ENCODE peak calls at places on chromosomes 2 and 18, in four cellular contexts. One of them, this sample, is unnamed.

GRCh38 chr2:120239488-120240287 is 13.0 kb upstream of the RALB start:
- DNase-seq in A549: peak
- DNase-seq in K562: peak
- DNase-seq in HepG2: peak
- DNase-seq in this sample: no peak

GRCh38 chr18:12048010-12048826 is 45.4 kb upstream of the ANKRD62 start:
- DNase-seq in A549: no peak
- DNase-seq in K562: no peak
- DNase-seq in HepG2: no peak
- DNase-seq in this sample: no peak

GRCh38 chr18:79507076-79507545 is 111.4 kb downstream of the NFATC1 start:
- DNase-seq in A549: no peak
- DNase-seq in K562: peak
- DNase-seq in HepG2: no peak
- DNase-seq in this sample: no peak

GRCh38 chr18:76338088-76338487 is 157.0 kb downstream of the ZNF516 start:
- DNase-seq in A549: no peak
- DNase-seq in K562: no peak
- DNase-seq in HepG2: no peak
- DNase-seq in this sample: no peak

GRCh38 chr2:54813584-54813983 is 90.1 kb downstream of the EML6 start:
- DNase-seq in A549: no peak
- DNase-seq in K562: no peak
- DNase-seq in HepG2: no peak
- DNase-seq in this sample: no peak

GRCh38 chr2:207854484-207855386 is 85.0 kb upstream of the FZD5 start:
- DNase-seq in A549: no peak
- DNase-seq in K562: no peak
- DNase-seq in HepG2: no peak
- DNase-seq in this sample: no peak

GRCh38 chr2:10498525-10499274 is 50.6 kb upstream of the ODC1 start:
- DNase-seq in A549: no peak
- DNase-seq in K562: no peak
- DNase-seq in HepG2: no peak
- DNase-seq in this sample: no peak

GRCh38 chr2:55771612-55772011 is 78.0 kb upstream of the PNPT1 start:
- DNase-seq in A549: peak
- DNase-seq in K562: no peak
- DNase-seq in HepG2: peak
- DNase-seq in this sample: no peak

GRCh38 chr18:79922971-79923411 is 28.5 kb downstream of the SLC66A2 start:
- DNase-seq in A549: no peak
- DNase-seq in K562: no peak
- DNase-seq in HepG2: no peak
- DNase-seq in this sample: no peak

GRCh38 chr2:120034616-120035015 is 21.7 kb downstream of the EPB41L5 start:
- DNase-seq in A549: no peak
- DNase-seq in K562: no peak
- DNase-seq in HepG2: no peak
- DNase-seq in this sample: no peak

GRCh38 chr2:88810488-88810887 is 119.0 kb downstream of the RPIA start:
- DNase-seq in A549: no peak
- DNase-seq in K562: no peak
- DNase-seq in HepG2: no peak
- DNase-seq in this sample: no peak

DNA sequence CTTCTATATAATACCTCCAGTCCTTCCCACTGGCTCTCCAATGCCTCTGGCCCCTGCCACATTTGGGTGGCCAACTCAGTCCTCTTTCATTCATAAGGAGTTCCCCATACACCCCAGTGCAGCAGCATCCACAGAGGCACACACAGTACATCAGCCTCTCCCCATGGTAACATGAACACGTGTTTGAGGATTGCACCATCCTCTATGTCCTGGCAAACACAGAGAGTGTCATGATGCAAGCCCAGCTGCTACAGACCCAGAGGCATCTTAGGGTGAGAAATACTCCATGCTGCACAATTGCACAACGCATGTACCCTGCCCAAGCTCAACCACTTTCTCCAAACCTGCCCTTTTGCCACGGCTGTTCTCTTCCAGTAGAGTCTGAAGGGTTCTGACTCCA is 11.5 kb downstream of the IGFBP5 start:
- DNase-seq in A549: no peak
- DNase-seq in K562: no peak
- DNase-seq in HepG2: peak
- DNase-seq in this sample: no peak
- TF ChIP-seq CHD2 in A549: no peak
- TF ChIP-seq CHD2 in K562: no peak
- TF ChIP-seq CHD2 in HepG2: no peak
- TF ChIP-seq CHD2 in this sample: no peak

DNA sequence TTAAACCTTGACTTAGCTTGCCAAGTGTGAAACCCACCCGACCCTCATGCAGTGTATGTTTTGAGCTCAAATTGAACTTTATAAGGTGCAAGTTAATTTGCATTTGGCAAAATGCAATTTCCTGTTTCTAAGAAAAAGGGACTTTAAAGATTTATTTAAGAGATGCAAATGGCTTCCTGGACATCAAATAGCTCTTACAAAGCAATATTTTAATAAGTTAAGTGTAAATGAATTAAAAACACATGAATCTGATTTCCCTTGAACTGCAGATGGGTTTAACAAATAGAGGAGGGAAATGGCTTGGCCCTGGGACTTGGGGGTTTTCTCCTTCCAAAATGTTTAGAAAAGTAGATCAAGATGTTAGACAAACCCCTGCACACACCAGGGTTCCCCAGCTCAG is 116.1 kb downstream of the EN1 start:
- DNase-seq in A549: no peak
- DNase-seq in K562: no peak
- DNase-seq in HepG2: no peak
- DNase-seq in this sample: no peak
- TF ChIP-seq JUN in A549: no peak
- TF ChIP-seq JUN in K562: no peak
- TF ChIP-seq JUN in HepG2: no peak
- TF ChIP-seq JUN in this sample: no peak

GRCh38 chr2:31707992-31708391 is 127.3 kb upstream of the SRD5A2 start:
- DNase-seq in A549: no peak
- DNase-seq in K562: no peak
- DNase-seq in HepG2: no peak
- DNase-seq in this sample: no peak

GRCh38 chr2:31710121-31710520 is 129.4 kb upstream of the SRD5A2 start:
- DNase-seq in A549: no peak
- DNase-seq in K562: no peak
- DNase-seq in HepG2: no peak
- DNase-seq in this sample: no peak

GRCh38 chr2:31711737-31712136 is 131.0 kb upstream of the SRD5A2 start:
- DNase-seq in A549: no peak
- DNase-seq in K562: no peak
- DNase-seq in HepG2: no peak
- DNase-seq in this sample: no peak
- TF ChIP-seq CHD2 in A549: no peak
- TF ChIP-seq CHD2 in K562: no peak
- TF ChIP-seq CHD2 in HepG2: no peak
- TF ChIP-seq CHD2 in this sample: no peak

GRCh38 chr2:219405451-219405850 is 12.7 kb upstream of the DES start:
- DNase-seq in A549: no peak
- DNase-seq in K562: no peak
- DNase-seq in HepG2: no peak
- DNase-seq in this sample: peak

GRCh38 chr2:219405958-219406860 is 12.0 kb upstream of the DES start:
- DNase-seq in A549: no peak
- DNase-seq in K562: no peak
- DNase-seq in HepG2: no peak
- DNase-seq in this sample: no peak

GRCh38 chr2:219403861-219404260 is 14.3 kb upstream of the DES start:
- DNase-seq in A549: no peak
- DNase-seq in K562: no peak
- DNase-seq in HepG2: no peak
- DNase-seq in this sample: no peak

GRCh38 chr2:219404291-219404910 is 13.8 kb upstream of the DES start:
- DNase-seq in A549: no peak
- DNase-seq in K562: no peak
- DNase-seq in HepG2: no peak
- DNase-seq in this sample: no peak

GRCh38 chr2:219404954-219405353 is 13.2 kb upstream of the DES start:
- DNase-seq in A549: no peak
- DNase-seq in K562: no peak
- DNase-seq in HepG2: no peak
- DNase-seq in this sample: peak
- TF ChIP-seq JUN in A549: no peak
- TF ChIP-seq JUN in K562: no peak
- TF ChIP-seq JUN in HepG2: no peak
- TF ChIP-seq JUN in this sample: no peak

GRCh38 chr2:27689424-27689823 is 25.7 kb downstream of the SLC4A1AP start:
- DNase-seq in A549: no peak
- DNase-seq in K562: no peak
- DNase-seq in HepG2: no peak
- DNase-seq in this sample: no peak

GRCh38 chr2:27690052-27690451 is 26.4 kb downstream of the SLC4A1AP start:
- DNase-seq in A549: no peak
- DNase-seq in K562: no peak
- DNase-seq in HepG2: no peak
- DNase-seq in this sample: no peak

GRCh38 chr2:27683390-27684071 is 19.8 kb downstream of the SLC4A1AP start:
- DNase-seq in A549: peak
- DNase-seq in K562: peak
- DNase-seq in HepG2: peak
- DNase-seq in this sample: peak

GRCh38 chr2:27685577-27685976 is 21.9 kb downstream of the SLC4A1AP start:
- DNase-seq in A549: no peak
- DNase-seq in K562: no peak
- DNase-seq in HepG2: no peak
- DNase-seq in this sample: no peak

GRCh38 chr2:27687232-27687631 is 23.5 kb downstream of the SLC4A1AP start:
- DNase-seq in A549: no peak
- DNase-seq in K562: no peak
- DNase-seq in HepG2: no peak
- DNase-seq in this sample: no peak
- TF ChIP-seq CHD2 in A549: no peak
- TF ChIP-seq CHD2 in K562: no peak
- TF ChIP-seq CHD2 in HepG2: no peak
- TF ChIP-seq CHD2 in this sample: no peak